ENCODE peak calls at places on chromosome 10, in six cellular contexts. A is stomach, D is GM23248, K is T-helper 9 cell, J is HEK293T, L is M059J. B is an unnamed sample.

GRCh38 chr10:9140373-9140772 is 1085.9 kb downstream of the GATA3 start:
- DNase-seq in J (no peak), A (no peak), D (no peak), K (no peak), L (no peak), B (no peak)

GRCh38 chr10:17835688-17836087 is 26.5 kb downstream of the MRC1 start:
- DNase-seq in A (no peak), K (no peak), L (peak), J (no peak), D (peak), B (no peak)

GRCh38 chr10:114266521-114266920 is 27.5 kb downstream of the VWA2 start:
- DNase-seq in A (peak), D (peak), J (no peak), L (peak), K (no peak), B (no peak)

GRCh38 chr10:48701139-48701901 is 16.6 kb downstream of the WDFY4 start:
- DNase-seq in A (no peak), K (no peak), D (no peak), J (no peak), L (no peak), B (no peak)

GRCh38 chr10:122308487-122309141 is 37.5 kb downstream of the BTBD16 start:
- DNase-seq in K (no peak), L (no peak), A (no peak), J (no peak), D (no peak), B (no peak)

GRCh38 chr10:34933676-34934075 is 118.6 kb upstream of the PARD3 start:
- DNase-seq in A (no peak), D (no peak), J (no peak), L (no peak), K (no peak), B (no peak)

GRCh38 chr10:132910901-132911711 is 31.3 kb downstream of the CFAP46 start:
- DNase-seq in A (no peak), K (no peak), L (no peak), J (no peak), D (peak), B (no peak)

GRCh38 chr10:13462551-13462950 is 66.3 kb downstream of the BEND7 start:
- DNase-seq in A (no peak), D (peak), K (no peak), J (no peak), L (no peak), B (no peak)

GRCh38 chr10:68095176-68095575 is 14.1 kb upstream of the MYPN start:
- DNase-seq in D (peak), K (no peak), L (peak), J (no peak), A (no peak), B (no peak)

GRCh38 chr10:111835562-111835961 is 348.0 kb downstream of the GPAM start:
- DNase-seq in J (no peak), L (peak), D (peak), K (no peak), A (no peak), B (no peak)

GRCh38 chr10:67587771-67588170 is 108.2 kb downstream of the CTNNA3 start:
- DNase-seq in J (no peak), K (no peak), A (no peak), L (no peak), D (no peak), B (no peak)

GRCh38 chr10:93941603-93942002 is 47.8 kb downstream of the SLC35G1 start:
- DNase-seq in J (no peak), D (no peak), A (no peak), L (no peak), K (no peak), B (no peak)

GRCh38 chr10:102712089-102712488 is 2.1 kb downstream of the ARL3 start:
- DNase-seq in D (no peak), L (no peak), A (no peak), J (no peak), K (no peak), B (no peak)

GRCh38 chr10:680146-680545 is 9.3 kb downstream of the DIP2C start:
- DNase-seq in J (no peak), L (no peak), K (no peak), A (no peak), D (no peak), B (no peak)

GRCh38 chr10:91296471-91296870 is 76.0 kb downstream of the PCGF5 start:
- DNase-seq in K (no peak), J (peak), L (peak), A (no peak), D (peak), B (no peak)

GRCh38 chr10:36211856-36212255 is 569.8 kb upstream of the FZD8 start:
- DNase-seq in D (no peak), K (no peak), J (no peak), L (no peak), A (no peak), B (no peak)

GRCh38 chr10:96670786-96671185 is 49.5 kb downstream of the PIK3AP1 start:
- DNase-seq in K (no peak), L (peak), J (no peak), A (no peak), D (no peak), B (no peak)

GRCh38 chr10:125341611-125342010 is 181.2 kb upstream of the CTBP2 start:
- DNase-seq in L (no peak), A (no peak), J (no peak), K (no peak), D (no peak), B (no peak)